ENCODE peak calls at places on chromosomes 2 and 18, in eight cellular contexts. I is HCT116, B is lower leg skin, H is breast epithelium, Z is esophagus squamous epithelium, D is tibial nerve, S is adrenal gland, K is H54. G is an unnamed sample.

GRCh38 chr18:50492061-50492460 is 67.8 kb upstream of the MAPK4 start:
- DNase-seq in Z (no peak), K (no peak), D (no peak), B (no peak), S (no peak), H (no peak), I (no peak), G (no peak)

GRCh38 chr18:3283908-3284307 is 22.0 kb downstream of the MYL12B start:
- DNase-seq in Z (no peak), B (no peak), D (no peak), H (no peak), I (no peak), K (no peak), S (no peak), G (peak; percentile 82)

GRCh38 chr2:101738649-101739048 is 41.1 kb downstream of the MAP4K4 start:
- DNase-seq in H (no peak), K (no peak), I (no peak), Z (no peak), S (no peak), D (no peak), B (no peak), G (no peak)

GRCh38 chr2:3036432-3037125 is 341.0 kb downstream of the EIPR1 start:
- DNase-seq in D (no peak), Z (no peak), K (no peak), B (peak; percentile 77), I (no peak), S (no peak), H (no peak), G (no peak)

GRCh38 chr2:127085260-127085666 is 21.7 kb downstream of the BIN1 start:
- DNase-seq in K (no peak), B (no peak), Z (no peak), I (no peak), D (no peak), H (no peak), S (no peak), G (no peak)

GRCh38 chr2:85324639-85325465 is 2.9 kb downstream of the TGOLN2 start:
- DNase-seq in B (no peak), D (no peak), I (no peak), S (no peak), K (no peak), Z (no peak), H (no peak), G (no peak)

GRCh38 chr2:206616141-206616540 is 26.1 kb upstream of the FAM237A start:
- DNase-seq in B (no peak), S (no peak), D (no peak), H (no peak), I (no peak), Z (no peak), K (peak; percentile 5), G (no peak)

GRCh38 chr2:43402002-43402401 is 175.6 kb upstream of the ZFP36L2 start:
- DNase-seq in H (no peak), B (no peak), D (no peak), K (no peak), Z (no peak), I (no peak), S (no peak), G (no peak)

GRCh38 chr2:24762518-24762917 is 30.7 kb downstream of the PTRHD1 start:
- DNase-seq in S (no peak), B (no peak), K (no peak), I (no peak), H (no peak), Z (no peak), D (no peak), G (no peak)

GRCh38 chr18:46179306-46179705 is 75.1 kb downstream of the HAUS1 start:
- DNase-seq in B (no peak), D (no peak), H (no peak), I (no peak), K (no peak), Z (no peak), S (no peak), G (no peak)

GRCh38 chr18:46169464-46169941 is 65.3 kb downstream of the HAUS1 start:
- DNase-seq in B (no peak), Z (no peak), H (no peak), S (peak; percentile 39), I (no peak), K (no peak), D (no peak), G (no peak)

GRCh38 chr18:46174317-46175039 is 70.3 kb downstream of the HAUS1 start:
- DNase-seq in K (no peak), S (peak; percentile 38), H (peak; percentile 18), I (no peak), B (no peak), Z (no peak), D (no peak), G (peak; percentile 9)

GRCh38 chr18:46171331-46171730 is 67.1 kb downstream of the HAUS1 start:
- DNase-seq in S (no peak), H (no peak), Z (no peak), I (no peak), K (no peak), B (no peak), D (no peak), G (no peak)

GRCh38 chr18:46173393-46174316 is 69.5 kb downstream of the HAUS1 start:
- DNase-seq in Z (peak; percentile 74), K (peak; percentile 62), B (peak; percentile 98), D (peak; percentile 89), S (peak; percentile 92), I (peak; percentile 82), H (peak; percentile 88), G (peak; percentile 89)
- TF ChIP-seq POLR2A in Z (peak; percentile 50), K (peak; percentile 65), B (no peak), D (peak; percentile 60), S (peak; percentile 80), I (peak; percentile 69), H (no peak), G (no peak)

GRCh38 chr2:240875228-240876034 is 6.8 kb downstream of the AGXT start:
- DNase-seq in S (no peak), B (no peak), K (no peak), D (no peak), Z (no peak), I (no peak), H (no peak), G (no peak)

GRCh38 chr2:240878341-240878936 is 9.8 kb downstream of the AGXT start:
- DNase-seq in Z (no peak), K (no peak), B (no peak), S (no peak), I (no peak), D (no peak), H (no peak), G (no peak)

GRCh38 chr2:240877460-240878340 is 9.1 kb downstream of the AGXT start:
- DNase-seq in Z (no peak), K (no peak), I (no peak), B (no peak), H (no peak), S (no peak), D (no peak), G (no peak)

GRCh38 chr2:240876035-240876474 is 7.4 kb downstream of the AGXT start:
- DNase-seq in B (no peak), D (no peak), Z (no peak), H (no peak), K (no peak), S (no peak), I (no peak), G (no peak)

GRCh38 chr2:240876475-240877251 is 8.0 kb downstream of the AGXT start:
- DNase-seq in K (no peak), S (no peak), Z (no peak), D (no peak), H (no peak), B (no peak), I (no peak), G (no peak)
- TF ChIP-seq POLR2A in K (no peak), S (no peak), Z (no peak), D (no peak), H (no peak), B (no peak), I (no peak), G (no peak)

DNA sequence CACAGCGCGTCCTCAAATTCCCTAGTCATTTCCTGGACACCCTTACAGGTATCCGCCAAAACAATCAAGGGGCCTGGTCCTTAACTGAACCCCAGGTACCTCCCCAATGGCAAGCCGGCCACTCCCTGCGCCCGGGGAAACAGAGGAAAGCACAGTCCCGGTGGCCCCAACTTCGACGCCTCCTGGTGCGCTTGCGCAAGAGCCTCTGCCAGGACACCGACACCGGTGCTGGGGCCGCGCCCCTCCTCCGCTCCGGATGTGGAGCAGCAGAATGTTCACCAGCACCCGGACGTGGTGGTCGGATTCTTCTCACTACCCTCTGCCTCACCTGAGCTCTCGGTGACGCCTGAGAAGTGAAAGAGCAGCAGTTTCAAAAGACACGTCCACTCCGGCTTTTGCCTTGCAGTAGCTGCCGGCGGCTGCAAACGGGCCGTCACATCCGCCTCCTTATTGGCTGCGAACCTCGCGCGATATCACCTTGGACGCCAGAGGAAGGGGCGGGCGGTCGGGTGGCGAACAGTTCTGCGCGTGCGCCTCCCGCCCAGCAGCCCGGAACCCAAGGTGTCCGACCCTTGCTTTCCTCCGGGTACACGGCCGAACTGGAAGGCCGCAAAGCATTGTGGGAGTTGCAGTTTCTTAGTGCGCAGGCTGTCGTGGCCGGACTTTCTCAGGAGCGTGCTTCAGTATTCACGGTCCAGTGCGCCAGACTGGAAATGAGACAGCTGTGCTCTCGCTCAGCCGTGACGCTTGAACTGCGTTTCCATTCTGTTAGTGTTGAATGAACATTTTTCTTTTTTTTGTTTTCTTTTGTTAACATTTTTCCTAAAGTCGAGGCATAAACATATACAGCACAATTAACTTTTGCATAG is at the start of gene TXNDC9:
- DNase-seq in I (peak; percentile 99), K (peak; percentile 78), Z (peak; percentile 96), D (peak; percentile 99), S (peak; percentile 99), H (peak; percentile 98), B (peak; percentile 99), G (peak; percentile 100)
- TF ChIP-seq POLR2A in I (peak; percentile 85), K (peak; percentile 59), Z (peak; percentile 69), D (peak; percentile 54), S (peak; percentile 97), H (peak; percentile 13), B (no peak), G (peak; percentile 31)

GRCh38 chr18:79678665-79679551 is 695 bp upstream of the CTDP1 start:
- DNase-seq in I (peak; percentile 97), S (peak; percentile 99), B (peak; percentile 100), K (peak; percentile 64), D (peak; percentile 96), Z (peak; percentile 97), H (peak; percentile 99), G (peak; percentile 99)
- TF ChIP-seq POLR2A in I (peak; percentile 63), S (peak; percentile 60), B (no peak), K (peak; percentile 43), D (peak; percentile 71), Z (peak; percentile 71), H (peak; percentile 30), G (peak; percentile 85)

GRCh38 chr2:37154790-37155189 is 2.0 kb downstream of the EIF2AK2 start:
- DNase-seq in S (no peak), K (no peak), B (no peak), Z (no peak), I (no peak), H (no peak), D (no peak), G (no peak)

GRCh38 chr2:37153224-37153623 is 3.6 kb downstream of the EIF2AK2 start:
- DNase-seq in S (no peak), K (no peak), D (no peak), H (no peak), B (no peak), I (no peak), Z (no peak), G (no peak)

GRCh38 chr2:37156071-37156856 is 516 bp downstream of the EIF2AK2 start:
- DNase-seq in K (peak; percentile 58), I (peak; percentile 7), H (peak; percentile 42), D (peak; percentile 52), Z (no peak), B (peak; percentile 88), S (peak; percentile 70), G (peak; percentile 41)

GRCh38 chr2:37156857-37157714 is at the start of gene EIF2AK2:
- DNase-seq in H (peak; percentile 73), Z (peak; percentile 32), K (peak; percentile 92), I (peak; percentile 29), D (peak; percentile 70), B (peak; percentile 96), S (peak; percentile 92), G (peak; percentile 67)
- TF ChIP-seq POLR2A in H (no peak), Z (peak; percentile 39), K (peak; percentile 3), I (no peak), D (peak; percentile 34), B (no peak), S (peak; percentile 68), G (peak; percentile 25)

G was measured in prostate gland.